ENCODE peak calls at places on chromosomes 7 and 10, in seven cellular contexts. One of them, this sample, is unnamed.

GRCh38 chr7:33854178-33854577 is 51.2 kb upstream of the BMPER start:
- DNase-seq in naive thymus-derived CD4-positive, alpha-beta T cell: no peak
- DNase-seq in esophagus muscularis mucosa: peak; percentile 66
- DNase-seq in IMR-90: peak; percentile 73
- DNase-seq in body of pancreas: no peak
- DNase-seq in H9: no peak
- DNase-seq in tibial nerve: no peak
- DNase-seq in this sample: no peak

GRCh38 chr7:142482899-142483658 is 225.2 kb upstream of the PRSS58 start:
- DNase-seq in naive thymus-derived CD4-positive, alpha-beta T cell: peak; percentile 50
- DNase-seq in esophagus muscularis mucosa: no peak
- DNase-seq in IMR-90: peak; percentile 66
- DNase-seq in body of pancreas: peak; percentile 59
- DNase-seq in H9: peak; percentile 61
- DNase-seq in tibial nerve: no peak
- DNase-seq in this sample: no peak

GRCh38 chr7:151310578-151310977 is 31.0 kb upstream of the NUB1 start:
- DNase-seq in naive thymus-derived CD4-positive, alpha-beta T cell: no peak
- DNase-seq in esophagus muscularis mucosa: no peak
- DNase-seq in IMR-90: peak; percentile 13
- DNase-seq in body of pancreas: no peak
- DNase-seq in H9: no peak
- DNase-seq in tibial nerve: no peak
- DNase-seq in this sample: no peak

GRCh38 chr10:91511549-91512330 is 101.6 kb downstream of the HECTD2 start:
- DNase-seq in naive thymus-derived CD4-positive, alpha-beta T cell: no peak
- DNase-seq in esophagus muscularis mucosa: no peak
- DNase-seq in IMR-90: peak; percentile 90
- DNase-seq in body of pancreas: no peak
- DNase-seq in H9: no peak
- DNase-seq in tibial nerve: no peak
- DNase-seq in this sample: no peak

GRCh38 chr10:62183857-62184805 is 84.5 kb downstream of the RTKN2 start:
- DNase-seq in naive thymus-derived CD4-positive, alpha-beta T cell: no peak
- DNase-seq in esophagus muscularis mucosa: no peak
- DNase-seq in IMR-90: no peak
- DNase-seq in body of pancreas: no peak
- DNase-seq in H9: no peak
- DNase-seq in tibial nerve: no peak
- DNase-seq in this sample: no peak

GRCh38 chr7:106542550-106543220 is 118.3 kb downstream of the CCDC71L start:
- DNase-seq in naive thymus-derived CD4-positive, alpha-beta T cell: peak; percentile 27
- DNase-seq in esophagus muscularis mucosa: peak; percentile 89
- DNase-seq in IMR-90: peak; percentile 89
- DNase-seq in body of pancreas: peak; percentile 70
- DNase-seq in H9: peak; percentile 71
- DNase-seq in tibial nerve: peak; percentile 33
- DNase-seq in this sample: peak; percentile 30

GRCh38 chr7:148503900-148504487 is 86.6 kb upstream of the C7orf33 start:
- DNase-seq in naive thymus-derived CD4-positive, alpha-beta T cell: no peak
- DNase-seq in esophagus muscularis mucosa: peak; percentile 3
- DNase-seq in IMR-90: peak; percentile 37
- DNase-seq in body of pancreas: no peak
- DNase-seq in H9: no peak
- DNase-seq in tibial nerve: no peak
- DNase-seq in this sample: no peak

GRCh38 chr7:24573008-24573553 is at the start of gene PALS2:
- DNase-seq in naive thymus-derived CD4-positive, alpha-beta T cell: peak; percentile 85
- DNase-seq in esophagus muscularis mucosa: no peak
- DNase-seq in IMR-90: peak; percentile 58
- DNase-seq in body of pancreas: peak; percentile 83
- DNase-seq in H9: peak; percentile 84
- DNase-seq in tibial nerve: peak; percentile 43
- DNase-seq in this sample: peak; percentile 76

GRCh38 chr7:148697256-148697841 is 1.4 kb upstream of the CUL1 start:
- DNase-seq in naive thymus-derived CD4-positive, alpha-beta T cell: peak; percentile 59
- DNase-seq in esophagus muscularis mucosa: no peak
- DNase-seq in IMR-90: peak; percentile 63
- DNase-seq in body of pancreas: peak; percentile 8
- DNase-seq in H9: no peak
- DNase-seq in tibial nerve: no peak
- DNase-seq in this sample: no peak

GRCh38 chr7:40009301-40009700 is 59.2 kb downstream of the CDK13 start:
- DNase-seq in naive thymus-derived CD4-positive, alpha-beta T cell: no peak
- DNase-seq in esophagus muscularis mucosa: no peak
- DNase-seq in IMR-90: no peak
- DNase-seq in body of pancreas: no peak
- DNase-seq in H9: no peak
- DNase-seq in tibial nerve: no peak
- DNase-seq in this sample: no peak

GRCh38 chr7:154785898-154786297 is 217.0 kb downstream of the PAXIP1 start:
- DNase-seq in naive thymus-derived CD4-positive, alpha-beta T cell: no peak
- DNase-seq in esophagus muscularis mucosa: no peak
- DNase-seq in IMR-90: no peak
- DNase-seq in body of pancreas: no peak
- DNase-seq in H9: no peak
- DNase-seq in tibial nerve: no peak
- DNase-seq in this sample: no peak

GRCh38 chr7:48426966-48427555 is 255.8 kb downstream of the ABCA13 start:
- DNase-seq in naive thymus-derived CD4-positive, alpha-beta T cell: no peak
- DNase-seq in esophagus muscularis mucosa: peak; percentile 50
- DNase-seq in IMR-90: peak; percentile 44
- DNase-seq in body of pancreas: no peak
- DNase-seq in H9: no peak
- DNase-seq in tibial nerve: no peak
- DNase-seq in this sample: no peak

DNA sequence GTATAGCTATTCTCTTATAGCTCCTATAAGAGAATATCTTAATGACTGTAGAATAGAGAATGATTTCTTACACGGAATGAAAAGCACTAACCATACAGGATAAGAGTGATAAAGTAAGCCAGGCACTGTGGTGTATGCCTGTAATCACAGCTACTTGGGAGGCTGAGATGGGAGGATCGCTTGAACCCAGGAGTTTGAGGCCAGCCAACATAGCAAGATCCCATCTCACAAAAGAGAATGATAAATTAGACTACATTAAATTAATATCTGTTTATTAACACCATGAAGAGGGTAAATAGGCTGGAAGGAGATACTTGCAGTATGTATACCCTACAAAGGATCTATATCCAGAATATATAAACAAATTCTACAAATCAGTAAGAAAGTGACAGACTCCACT is 12.2 kb upstream of the OIT3 start:
- DNase-seq in naive thymus-derived CD4-positive, alpha-beta T cell: no peak
- DNase-seq in esophagus muscularis mucosa: no peak
- DNase-seq in IMR-90: no peak
- DNase-seq in body of pancreas: no peak
- DNase-seq in H9: no peak
- DNase-seq in tibial nerve: no peak
- DNase-seq in this sample: no peak
- H3K9me3 ChIP-seq in naive thymus-derived CD4-positive, alpha-beta T cell: no peaks in the 10 kb centered on the region
- H3K9me3 ChIP-seq in esophagus muscularis mucosa: no peaks in the 10 kb centered on the region
- H3K9me3 ChIP-seq in IMR-90: peaks cover 2% of the 10 kb centered on the region
- H3K9me3 ChIP-seq in body of pancreas: no peaks in the 10 kb centered on the region
- H3K9me3 ChIP-seq in H9: peaks cover 5% of the 10 kb centered on the region
- H3K9me3 ChIP-seq in tibial nerve: no peaks in the 10 kb centered on the region
- H3K9me3 ChIP-seq in this sample: no peaks in the 10 kb centered on the region

GRCh38 chr10:3631709-3632330 is 153.2 kb downstream of the KLF6 start:
- DNase-seq in naive thymus-derived CD4-positive, alpha-beta T cell: no peak
- DNase-seq in esophagus muscularis mucosa: no peak
- DNase-seq in IMR-90: peak; percentile 37
- DNase-seq in body of pancreas: no peak
- DNase-seq in H9: no peak
- DNase-seq in tibial nerve: no peak
- DNase-seq in this sample: no peak

GRCh38 chr10:3636356-3637181 is 148.4 kb downstream of the KLF6 start:
- DNase-seq in naive thymus-derived CD4-positive, alpha-beta T cell: no peak
- DNase-seq in esophagus muscularis mucosa: no peak
- DNase-seq in IMR-90: no peak
- DNase-seq in body of pancreas: peak; percentile 17
- DNase-seq in H9: no peak
- DNase-seq in tibial nerve: no peak
- DNase-seq in this sample: no peak

GRCh38 chr10:3639546-3639945 is 145.5 kb downstream of the KLF6 start:
- DNase-seq in naive thymus-derived CD4-positive, alpha-beta T cell: no peak
- DNase-seq in esophagus muscularis mucosa: no peak
- DNase-seq in IMR-90: no peak
- DNase-seq in body of pancreas: no peak
- DNase-seq in H9: no peak
- DNase-seq in tibial nerve: no peak
- DNase-seq in this sample: no peak

GRCh38 chr10:3635697-3636096 is 149.3 kb downstream of the KLF6 start:
- DNase-seq in naive thymus-derived CD4-positive, alpha-beta T cell: no peak
- DNase-seq in esophagus muscularis mucosa: no peak
- DNase-seq in IMR-90: no peak
- DNase-seq in body of pancreas: peak; percentile 65
- DNase-seq in H9: no peak
- DNase-seq in tibial nerve: no peak
- DNase-seq in this sample: no peak

DNA sequence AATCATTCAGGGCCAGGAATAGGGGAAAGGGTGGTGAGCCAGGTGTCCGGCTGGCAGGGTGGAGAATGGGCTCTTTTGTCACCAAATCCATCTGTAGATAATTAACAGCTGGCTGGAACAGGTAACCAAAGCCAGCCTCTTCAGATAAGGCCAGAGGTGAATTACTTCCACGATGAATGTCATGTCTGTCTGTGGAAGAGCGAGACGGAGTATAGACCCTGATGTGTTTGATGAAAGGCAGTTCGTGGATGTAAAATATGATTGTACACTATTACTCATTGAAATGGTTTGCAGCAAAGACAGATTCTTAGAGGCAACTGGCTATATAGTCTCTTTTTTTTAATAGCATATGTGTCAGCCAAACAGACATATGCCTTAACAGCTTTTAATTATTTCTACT is 149.8 kb downstream of the KLF6 start:
- DNase-seq in naive thymus-derived CD4-positive, alpha-beta T cell: no peak
- DNase-seq in esophagus muscularis mucosa: no peak
- DNase-seq in IMR-90: no peak
- DNase-seq in body of pancreas: peak; percentile 13
- DNase-seq in H9: no peak
- DNase-seq in tibial nerve: no peak
- DNase-seq in this sample: no peak
- H3K9me3 ChIP-seq in naive thymus-derived CD4-positive, alpha-beta T cell: no peaks in the 10 kb centered on the region
- H3K9me3 ChIP-seq in esophagus muscularis mucosa: no peaks in the 10 kb centered on the region
- H3K9me3 ChIP-seq in IMR-90: no peaks in the 10 kb centered on the region
- H3K9me3 ChIP-seq in body of pancreas: no peaks in the 10 kb centered on the region
- H3K9me3 ChIP-seq in H9: no peaks in the 10 kb centered on the region
- H3K9me3 ChIP-seq in tibial nerve: no peaks in the 10 kb centered on the region
- H3K9me3 ChIP-seq in this sample: no peaks in the 10 kb centered on the region

DNA sequence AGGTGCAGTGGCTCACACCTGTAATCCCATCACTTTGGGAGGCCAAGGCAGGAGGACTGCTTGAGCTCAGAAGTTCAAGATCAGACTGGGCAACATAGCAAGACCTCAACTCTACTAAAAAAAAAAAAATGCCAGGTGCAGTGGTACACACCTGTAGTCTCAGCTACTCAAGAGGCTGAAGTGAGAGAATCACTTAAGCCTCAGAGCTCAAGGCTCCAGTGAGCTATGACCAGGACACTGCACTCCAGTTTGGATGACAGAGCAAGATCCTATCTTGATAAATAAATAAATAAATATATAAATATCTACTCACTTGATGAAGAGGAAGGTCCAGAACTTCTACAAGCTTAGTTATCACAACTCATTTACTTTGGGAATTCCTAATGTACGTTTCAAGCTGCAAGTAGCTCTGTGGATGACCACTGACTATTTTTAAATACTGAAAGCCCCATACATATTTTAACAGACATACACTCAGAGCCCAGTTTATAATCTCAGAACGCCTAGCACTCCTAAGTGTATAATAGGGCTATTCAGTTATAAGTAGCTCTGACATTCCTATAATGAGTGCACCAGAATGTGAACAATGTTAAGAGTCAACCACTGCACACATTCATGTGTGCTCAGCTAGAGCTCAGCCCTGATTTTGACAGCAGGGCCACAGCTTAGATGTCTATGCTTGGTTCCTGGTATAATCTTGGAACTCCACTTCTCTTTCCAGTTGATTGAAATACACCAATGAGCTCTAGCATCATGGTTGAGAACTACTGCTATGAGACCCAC is 119.1 kb downstream of the CUBN start:
- DNase-seq in naive thymus-derived CD4-positive, alpha-beta T cell: no peak
- DNase-seq in esophagus muscularis mucosa: no peak
- DNase-seq in IMR-90: no peak
- DNase-seq in body of pancreas: no peak
- DNase-seq in H9: no peak
- DNase-seq in tibial nerve: no peak
- DNase-seq in this sample: no peak
- H3K9me3 ChIP-seq in naive thymus-derived CD4-positive, alpha-beta T cell: no peaks in the 10 kb centered on the region
- H3K9me3 ChIP-seq in esophagus muscularis mucosa: no peaks in the 10 kb centered on the region
- H3K9me3 ChIP-seq in IMR-90: no peaks in the 10 kb centered on the region
- H3K9me3 ChIP-seq in body of pancreas: no peaks in the 10 kb centered on the region
- H3K9me3 ChIP-seq in H9: no peaks in the 10 kb centered on the region
- H3K9me3 ChIP-seq in tibial nerve: no peaks in the 10 kb centered on the region
- H3K9me3 ChIP-seq in this sample: no peaks in the 10 kb centered on the region

GRCh38 chr10:1538121-1538520 is 199.2 kb downstream of the ADARB2 start:
- DNase-seq in naive thymus-derived CD4-positive, alpha-beta T cell: no peak
- DNase-seq in esophagus muscularis mucosa: no peak
- DNase-seq in IMR-90: no peak
- DNase-seq in body of pancreas: no peak
- DNase-seq in H9: no peak
- DNase-seq in tibial nerve: no peak
- DNase-seq in this sample: no peak

GRCh38 chr10:1540144-1540543 is 197.2 kb downstream of the ADARB2 start:
- DNase-seq in naive thymus-derived CD4-positive, alpha-beta T cell: no peak
- DNase-seq in esophagus muscularis mucosa: no peak
- DNase-seq in IMR-90: no peak
- DNase-seq in body of pancreas: no peak
- DNase-seq in H9: no peak
- DNase-seq in tibial nerve: no peak
- DNase-seq in this sample: no peak

GRCh38 chr10:1538531-1539061 is 198.7 kb downstream of the ADARB2 start:
- DNase-seq in naive thymus-derived CD4-positive, alpha-beta T cell: no peak
- DNase-seq in esophagus muscularis mucosa: no peak
- DNase-seq in IMR-90: no peak
- DNase-seq in body of pancreas: no peak
- DNase-seq in H9: no peak
- DNase-seq in tibial nerve: no peak
- DNase-seq in this sample: no peak

GRCh38 chr10:1536341-1536740 is 201.0 kb downstream of the ADARB2 start:
- DNase-seq in naive thymus-derived CD4-positive, alpha-beta T cell: no peak
- DNase-seq in esophagus muscularis mucosa: no peak
- DNase-seq in IMR-90: no peak
- DNase-seq in body of pancreas: no peak
- DNase-seq in H9: no peak
- DNase-seq in tibial nerve: no peak
- DNase-seq in this sample: no peak

DNA sequence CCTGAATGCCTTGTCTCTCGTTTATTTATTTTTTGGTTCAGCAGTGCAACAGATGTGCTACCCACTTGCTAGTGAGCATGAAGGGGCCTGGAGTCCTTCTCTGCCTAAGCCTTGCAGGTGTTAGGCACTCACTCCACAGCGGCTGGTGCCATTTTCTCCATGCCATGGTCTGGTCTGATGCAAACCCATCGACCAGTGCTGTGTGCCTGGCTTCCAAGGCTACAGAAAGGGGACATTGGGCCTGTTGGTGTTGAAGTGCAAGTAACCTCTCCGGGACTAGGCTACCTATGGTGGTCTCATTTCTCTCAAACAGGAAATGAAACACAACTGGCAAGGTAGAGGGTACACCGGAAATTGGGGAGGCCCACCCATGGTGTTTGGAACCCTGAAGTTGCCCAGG is 198.1 kb downstream of the ADARB2 start:
- DNase-seq in naive thymus-derived CD4-positive, alpha-beta T cell: no peak
- DNase-seq in esophagus muscularis mucosa: no peak
- DNase-seq in IMR-90: no peak
- DNase-seq in body of pancreas: no peak
- DNase-seq in H9: no peak
- DNase-seq in tibial nerve: no peak
- DNase-seq in this sample: no peak
- H3K9me3 ChIP-seq in naive thymus-derived CD4-positive, alpha-beta T cell: no peaks in the 10 kb centered on the region
- H3K9me3 ChIP-seq in esophagus muscularis mucosa: no peaks in the 10 kb centered on the region
- H3K9me3 ChIP-seq in IMR-90: peaks cover 31% of the 10 kb centered on the region
- H3K9me3 ChIP-seq in body of pancreas: no peaks in the 10 kb centered on the region
- H3K9me3 ChIP-seq in H9: no peaks in the 10 kb centered on the region
- H3K9me3 ChIP-seq in tibial nerve: no peaks in the 10 kb centered on the region
- H3K9me3 ChIP-seq in this sample: no peaks in the 10 kb centered on the region

This sample was measured in T-helper 17 cell.